ENCODE peak calls at places on chromosomes 16 and 17, in ten cellular contexts. R is astrocyte of the spinal cord, E is endodermal cell, B is heart right ventricle, H is glutamatergic neuron, G is NB4, J is PC-9, Y is thyroid gland, F is Caco-2, X is ovary. L is an unnamed sample.

GRCh38 chr16:2520784-2521577 is 810 bp downstream of the AMDHD2 start:
- DNase-seq in G (peak; percentile 64), J (peak; percentile 34), E (peak; percentile 70), X (no peak), Y (peak; percentile 19), B (peak; percentile 30), R (no peak), H (peak; percentile 61), F (peak; percentile 39), L (no peak)

GRCh38 chr17:41734139-41734948 is at the start of gene HAP1:
- DNase-seq in X (peak; percentile 55), R (no peak), G (no peak), Y (peak; percentile 52), J (peak; percentile 48), H (peak; percentile 61), E (peak; percentile 94), F (peak; percentile 84), B (no peak), L (no peak)

GRCh38 chr17:9223531-9223930 is 202.2 kb downstream of the NTN1 start:
- DNase-seq in H (no peak), G (no peak), R (no peak), J (no peak), E (no peak), Y (no peak), F (no peak), B (no peak), X (no peak), L (no peak)

GRCh38 chr16:59259074-59259963 is 525.2 kb upstream of the GOT2 start:
- DNase-seq in E (no peak), Y (no peak), H (no peak), F (no peak), G (peak; percentile 68), R (peak; percentile 2), B (no peak), J (no peak), X (no peak), L (no peak)

GRCh38 chr17:77409282-77410161 is 268.8 kb downstream of the SEC14L1 start:
- DNase-seq in G (peak; percentile 35), J (no peak), Y (peak; percentile 64), F (no peak), R (peak; percentile 77), B (peak; percentile 73), H (no peak), E (peak; percentile 90), X (peak; percentile 74), L (no peak)

GRCh38 chr16:8685617-8686016 is 11.2 kb downstream of the ABAT start:
- DNase-seq in G (no peak), R (no peak), E (no peak), Y (no peak), X (no peak), H (no peak), J (no peak), B (no peak), F (no peak), L (no peak)

GRCh38 chr17:51419476-51419875 is 159.1 kb downstream of the UTP18 start:
- DNase-seq in J (no peak), G (no peak), Y (peak; percentile 59), X (no peak), B (no peak), H (no peak), E (peak; percentile 27), F (no peak), R (no peak), L (no peak)

GRCh38 chr17:2087597-2088211 is 32.8 kb downstream of the HIC1 start:
- DNase-seq in E (no peak), X (no peak), B (no peak), J (no peak), H (no peak), Y (no peak), F (no peak), R (no peak), G (peak; percentile 92), L (no peak)

GRCh38 chr17:51015145-51015558 is 105.5 kb downstream of the SPAG9 start:
- DNase-seq in X (no peak), B (no peak), Y (no peak), E (no peak), G (no peak), J (no peak), F (no peak), H (no peak), R (peak; percentile 68), L (no peak)

GRCh38 chr17:50935201-50936124 is 69.3 kb upstream of the TOB1 start:
- DNase-seq in G (no peak), Y (peak; percentile 72), B (peak; percentile 68), J (peak; percentile 82), X (peak; percentile 39), E (no peak), F (no peak), H (peak; percentile 74), R (no peak), L (peak; percentile 22)

GRCh38 chr16:24036038-24036543 is 200.3 kb downstream of the PRKCB start:
- DNase-seq in H (no peak), Y (no peak), X (no peak), J (no peak), R (no peak), G (no peak), E (no peak), B (no peak), F (no peak), L (no peak)

GRCh38 chr17:15185625-15185991 is 79.5 kb downstream of the PMP22 start:
- DNase-seq in G (peak; percentile 92), R (peak; percentile 16), H (peak; percentile 28), E (no peak), F (no peak), J (no peak), X (no peak), Y (peak; percentile 31), B (no peak), L (no peak)

GRCh38 chr17:5730373-5730772 is 146.1 kb upstream of the NLRP1 start:
- DNase-seq in R (no peak), F (no peak), J (no peak), X (no peak), H (no peak), E (no peak), B (no peak), G (no peak), Y (no peak), L (no peak)

GRCh38 chr16:24418729-24419128 is 120.6 kb upstream of the RBBP6 start:
- DNase-seq in Y (no peak), F (no peak), E (peak; percentile 37), B (no peak), R (no peak), H (no peak), J (no peak), X (no peak), G (no peak), L (no peak)

GRCh38 chr16:82580293-82580900 is 46.4 kb upstream of the CDH13 start:
- DNase-seq in G (peak; percentile 26), B (no peak), J (no peak), R (peak; percentile 14), Y (peak; percentile 34), H (no peak), X (no peak), F (peak; percentile 53), E (peak; percentile 72), L (no peak)

GRCh38 chr17:32341141-32341856 is 674 bp downstream of the C17orf75 start:
- DNase-seq in F (peak; percentile 29), H (no peak), G (peak; percentile 63), R (no peak), Y (peak; percentile 17), E (no peak), X (no peak), B (no peak), J (peak; percentile 25), L (no peak)

GRCh38 chr16:87254271-87254670 is 62.9 kb downstream of the C16orf95 start:
- DNase-seq in X (no peak), H (no peak), B (no peak), F (no peak), R (no peak), E (peak; percentile 25), Y (no peak), J (no peak), G (no peak), L (no peak)

GRCh38 chr17:78341559-78342437 is 18.1 kb downstream of the SOCS3 start:
- DNase-seq in G (no peak), F (peak; percentile 74), R (peak; percentile 85), H (peak; percentile 65), B (peak; percentile 86), Y (peak; percentile 80), E (peak; percentile 92), X (peak; percentile 88), J (peak; percentile 83), L (no peak)

GRCh38 chr17:79974786-79975497 is 60.7 kb downstream of the TBC1D16 start:
- DNase-seq in H (no peak), J (no peak), R (no peak), B (no peak), G (peak; percentile 30), X (peak; percentile 50), E (peak; percentile 91), F (no peak), Y (no peak), L (no peak)
- TF ChIP-seq CTCF in H (peak; percentile 44), J (no peak), R (peak; percentile 4), B (peak; percentile 22), G (peak; percentile 45), X (no peak), E (peak; percentile 81), F (peak; percentile 18), Y (no peak), L (peak; percentile 25)

DNA sequence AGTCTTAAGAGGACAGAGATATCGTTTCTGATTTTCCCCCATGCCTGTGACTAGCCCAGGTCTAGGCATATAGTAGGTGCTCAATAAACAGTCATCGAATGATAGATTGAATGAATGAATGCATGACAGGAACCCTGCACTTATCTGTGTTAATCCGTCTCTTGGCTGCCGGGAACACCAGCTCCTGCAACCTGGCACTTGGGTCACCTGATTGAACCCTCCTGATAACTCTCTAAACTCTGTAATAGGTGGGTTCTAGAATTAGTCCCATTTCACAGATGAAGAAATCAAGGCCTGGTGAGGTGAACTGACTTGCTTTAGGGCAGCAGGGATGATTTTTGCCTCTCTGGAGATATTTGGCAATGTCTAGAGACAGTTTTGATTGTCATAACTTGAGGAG is 43.7 kb downstream of the ABCC1 start:
- DNase-seq in F (no peak), B (no peak), E (no peak), G (no peak), J (no peak), H (no peak), R (no peak), Y (no peak), X (no peak), L (no peak)
- TF ChIP-seq CTCF in F (no peak), B (no peak), E (no peak), G (no peak), J (no peak), H (no peak), R (no peak), Y (no peak), X (no peak), L (no peak)

DNA sequence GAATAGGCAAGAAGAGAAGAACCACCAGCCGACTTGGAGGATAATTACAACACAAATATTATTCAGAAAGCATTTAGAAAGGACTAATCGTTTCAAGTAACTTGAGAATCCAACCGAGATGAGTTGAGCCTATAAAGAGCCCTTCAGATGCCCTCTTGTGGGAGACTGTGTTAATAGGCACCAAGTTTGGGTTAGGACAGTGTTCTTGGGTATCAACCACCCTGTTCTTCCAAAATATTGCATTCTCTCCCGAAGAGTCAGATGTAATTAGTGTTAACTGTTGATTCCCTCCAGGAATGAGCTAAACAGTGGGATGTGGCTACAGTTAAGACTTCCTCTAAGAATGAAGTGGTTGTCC is 87.8 kb upstream of the NOL11 start:
- DNase-seq in F (no peak), B (no peak), E (no peak), Y (no peak), R (peak; percentile 71), G (peak; percentile 42), X (no peak), H (no peak), J (no peak), L (no peak)
- TF ChIP-seq CTCF in F (no peak), B (peak; percentile 65), E (peak; percentile 63), Y (peak; percentile 38), R (peak; percentile 56), G (peak; percentile 40), X (peak; percentile 25), H (no peak), J (peak; percentile 49), L (peak; percentile 62)

GRCh38 chr17:64736804-64737492 is 74.8 kb upstream of the SMURF2 start:
- DNase-seq in E (peak; percentile 80), Y (peak; percentile 27), H (no peak), R (peak; percentile 62), J (peak; percentile 62), B (no peak), F (peak; percentile 46), X (no peak), G (peak; percentile 65), L (no peak)
- TF ChIP-seq CTCF in E (peak; percentile 75), Y (peak; percentile 46), H (no peak), R (peak; percentile 65), J (peak; percentile 79), B (peak; percentile 70), F (no peak), X (no peak), G (peak; percentile 50), L (peak; percentile 47)